ENCODE peak calls at places on chromosomes 1 and 21, in four cellular contexts. K, D, B and U are unnamed samples.

GRCh38 chr1:12386130-12386529 is 156.3 kb downstream of the VPS13D start:
- DNase-seq in B (no peak), K (no peak), D (no peak), U (no peak)

GRCh38 chr1:25996966-25997758 is 701 bp downstream of the PAFAH2 start:
- DNase-seq in K (no peak), D (peak; percentile 55), B (peak; percentile 98), U (no peak)

GRCh38 chr1:39170731-39171375 is 33.6 kb upstream of the MACF1 start:
- DNase-seq in K (no peak), D (no peak), B (no peak), U (no peak)

GRCh38 chr1:210384625-210385024 is 55.9 kb downstream of the HHAT start:
- DNase-seq in K (no peak), D (no peak), B (no peak), U (no peak)

GRCh38 chr1:154391086-154391770 is 13.9 kb upstream of the IL6R start:
- DNase-seq in D (no peak), B (no peak), K (no peak), U (no peak)

GRCh38 chr1:32890516-32891240 is 4.4 kb downstream of the HPCA start:
- DNase-seq in K (no peak), D (no peak), B (no peak), U (no peak)

GRCh38 chr1:37073752-37074151 is 39.4 kb upstream of the GRIK3 start:
- DNase-seq in D (no peak), K (no peak), B (peak; percentile 9), U (no peak)

GRCh38 chr21:15682182-15682895 is 47.4 kb upstream of the USP25 start:
- DNase-seq in D (no peak), K (no peak), B (peak; percentile 90), U (no peak)

GRCh38 chr1:54975709-54976108 is 4.7 kb upstream of the TMEM61 start:
- DNase-seq in B (no peak), D (no peak), K (no peak), U (no peak)

GRCh38 chr1:54971317-54971791 is 9.1 kb upstream of the TMEM61 start:
- DNase-seq in K (no peak), D (peak; percentile 42), B (peak; percentile 35), U (no peak)

GRCh38 chr1:54970901-54971300 is 9.5 kb upstream of the TMEM61 start:
- DNase-seq in D (no peak), B (no peak), K (no peak), U (no peak)

GRCh38 chr1:54972436-54972835 is 8.0 kb upstream of the TMEM61 start:
- DNase-seq in D (peak; percentile 1), K (no peak), B (no peak), U (no peak)

DNA sequence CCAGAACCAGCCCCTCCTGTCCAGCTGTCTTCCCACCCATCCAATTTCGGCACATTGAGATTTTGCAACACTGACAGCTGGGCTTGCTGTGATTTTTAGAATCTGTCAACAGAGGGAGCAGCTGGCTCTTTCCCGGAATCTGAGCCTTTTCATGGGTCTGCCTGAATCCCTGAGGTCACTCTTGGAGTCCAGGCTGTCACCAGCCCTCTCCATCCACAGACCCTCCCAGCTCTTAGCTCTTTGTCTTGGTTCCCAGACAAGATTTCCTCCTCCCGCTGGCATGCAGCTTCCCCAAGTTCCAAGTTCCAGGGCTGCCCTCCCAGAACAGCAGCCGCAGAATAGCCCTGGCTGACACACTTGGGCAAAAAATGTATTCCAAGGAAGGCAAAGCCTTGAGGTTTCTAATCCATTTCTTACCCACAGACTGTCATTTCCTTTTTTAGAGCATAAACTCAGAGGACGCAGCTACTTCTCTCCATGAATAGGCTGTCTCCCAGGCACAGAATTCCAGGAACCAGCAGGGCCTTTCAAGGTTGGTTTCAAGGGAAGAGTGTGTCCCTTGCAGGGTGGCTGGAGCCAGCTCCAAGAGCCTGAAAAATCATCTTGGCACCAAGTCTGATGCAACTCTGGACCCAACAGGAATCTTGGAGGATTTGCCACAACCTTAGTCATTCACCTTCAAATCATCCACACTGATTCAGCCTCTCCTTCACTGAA is 7.1 kb upstream of the TMEM61 start:
- DNase-seq in D (peak; percentile 10), K (peak; percentile 48), B (no peak), U (no peak)
- TF ChIP-seq CTCF in D (peak; percentile 3), K (no peak), B (no peak), U (peak; percentile 27)

GRCh38 chr1:6171546-6172124 is 8.5 kb downstream of the CHD5 start:
- DNase-seq in B (peak; percentile 22), K (peak; percentile 60), D (no peak), U (no peak)
- TF ChIP-seq CTCF in B (peak; percentile 26), K (no peak), D (peak; percentile 39), U (no peak)

DNA sequence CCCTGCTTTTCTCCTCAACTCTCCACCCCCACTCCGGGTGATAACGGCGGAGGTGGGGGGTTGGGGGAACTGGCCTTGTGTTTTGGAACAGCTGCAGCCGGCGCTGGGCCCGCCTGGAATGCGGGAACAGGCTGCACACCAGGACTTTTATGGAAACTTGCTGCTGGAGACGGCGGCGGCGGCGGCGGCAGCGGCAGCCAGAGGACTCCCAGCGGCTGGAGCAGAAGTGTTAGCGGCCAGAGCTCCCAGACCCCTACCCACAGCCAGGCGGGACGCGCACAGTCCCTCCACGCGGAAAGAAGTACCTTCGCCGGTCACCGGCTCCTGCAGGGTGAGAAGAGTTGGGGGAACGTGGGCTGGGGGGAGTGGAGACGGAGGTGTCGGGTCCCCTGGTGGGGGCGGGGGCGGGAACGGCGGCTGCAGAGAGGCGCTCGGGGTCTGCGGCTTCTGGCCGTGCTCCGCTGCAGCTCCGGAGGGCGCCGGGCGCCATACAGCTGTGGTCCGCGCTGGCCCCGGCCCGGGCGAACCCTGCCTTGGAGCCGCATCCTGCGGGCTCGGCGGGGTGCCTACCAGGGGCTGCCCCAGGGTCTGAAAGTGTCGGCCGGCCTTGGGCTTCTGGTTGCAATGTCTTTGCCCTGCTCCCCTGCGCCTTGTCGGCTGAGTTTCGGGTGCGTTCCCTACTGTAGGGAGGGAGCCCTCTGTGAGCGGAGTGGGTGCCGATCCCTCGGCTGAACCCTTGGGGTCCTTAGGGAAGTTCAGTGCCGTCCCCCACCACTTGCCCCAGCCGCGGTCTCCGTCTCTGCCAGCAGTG is at the start of gene NEXN:
- DNase-seq in B (peak; percentile 54), D (peak; percentile 39), K (peak; percentile 75), U (no peak)
- TF ChIP-seq CTCF in B (no peak), D (no peak), K (no peak), U (no peak)

GRCh38 chr1:55056632-55056992 is 17.3 kb downstream of the PCSK9 start:
- DNase-seq in K (no peak), D (no peak), B (no peak), U (no peak)
- TF ChIP-seq CTCF in K (no peak), D (no peak), B (no peak), U (no peak)

DNA sequence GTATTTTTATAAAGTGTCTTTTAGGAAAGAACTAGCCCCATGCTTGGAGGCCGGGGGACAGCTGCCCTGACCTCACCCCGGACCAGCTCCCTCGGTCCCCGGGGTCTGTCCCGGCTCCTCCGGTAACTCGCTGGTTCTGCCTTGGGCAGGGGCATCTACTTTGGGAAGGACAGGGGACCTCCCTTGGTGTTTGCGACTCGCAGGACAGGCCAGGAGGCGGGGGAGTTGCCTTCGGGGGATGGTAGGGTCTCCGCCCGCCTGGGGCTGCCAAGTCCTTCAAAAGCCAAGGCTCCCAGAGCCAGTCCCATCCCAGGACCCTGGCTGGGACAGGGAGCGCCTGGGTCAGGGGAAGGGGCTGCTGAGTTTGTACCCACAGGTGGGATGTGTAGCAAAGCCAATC is 157.9 kb downstream of the PEX14 start:
- DNase-seq in B (no peak), K (no peak), D (no peak), U (no peak)
- TF ChIP-seq CTCF in B (no peak), K (no peak), D (no peak), U (no peak)